ENCODE peak calls at places on chromosome 1, in six cellular contexts. X is kidney tubule cell, Q is transverse colon, W is WTC11, L is NCI-H510A treated with DMSO at 0.1 percent for 48 hours, C is H7. I is an unnamed sample.

GRCh38 chr1:61056674-61057439 is 25.5 kb upstream of the NFIA start:
- DNase-seq in C (no peak), Q (peak), L (peak), W (no peak), X (peak), I (peak)

GRCh38 chr1:61078611-61079010 is 3.8 kb upstream of the NFIA start:
- DNase-seq in C (no peak), L (no peak), Q (no peak), X (no peak), W (no peak), I (no peak)

GRCh38 chr1:29832936-29833335 is 596.6 kb downstream of the PTPRU start:
- DNase-seq in Q (no peak), C (no peak), W (no peak), X (no peak), L (no peak), I (peak)

GRCh38 chr1:50108497-50109073 is at the start of gene ELAVL4:
- DNase-seq in Q (no peak), W (peak), L (no peak), C (peak), X (no peak), I (no peak)

GRCh38 chr1:18535391-18536210 is 54.9 kb downstream of the KLHDC7A start:
- DNase-seq in X (no peak), W (no peak), C (no peak), L (peak), Q (peak), I (peak)

GRCh38 chr1:170168263-170168662 is 22.5 kb downstream of the NTMT2 start:
- DNase-seq in C (no peak), Q (no peak), X (peak), W (no peak), L (peak), I (no peak)

GRCh38 chr1:19348441-19349198 is 36.5 kb downstream of the SLC66A1 start:
- DNase-seq in Q (no peak), W (no peak), L (no peak), C (no peak), X (no peak), I (no peak)

GRCh38 chr1:157399343-157399983 is 152.9 kb downstream of the FCRL5 start:
- DNase-seq in W (no peak), C (no peak), X (no peak), Q (no peak), L (no peak), I (no peak)

GRCh38 chr1:234900601-234901000 is 228.0 kb downstream of the TOMM20 start:
- DNase-seq in X (no peak), W (no peak), Q (no peak), C (no peak), L (no peak), I (no peak)

GRCh38 chr1:47852006-47852686 is 145.0 kb downstream of the TRABD2B start:
- DNase-seq in Q (no peak), L (no peak), X (no peak), W (no peak), C (no peak), I (no peak)

GRCh38 chr1:207430602-207431001 is 23.5 kb upstream of the CR2 start:
- DNase-seq in Q (no peak), W (no peak), X (peak), L (no peak), C (no peak), I (no peak)

GRCh38 chr1:204417231-204417997 is 5.8 kb upstream of the PPP1R15B start:
- DNase-seq in L (no peak), Q (peak), C (no peak), W (no peak), X (peak), I (peak)

GRCh38 chr1:7299329-7299799 is 471.7 kb upstream of the VAMP3 start:
- DNase-seq in Q (peak), C (peak), X (peak), L (no peak), W (no peak), I (peak)

GRCh38 chr1:220776254-220776653 is 10.5 kb upstream of the MTARC1 start:
- DNase-seq in C (no peak), L (no peak), X (no peak), W (no peak), Q (no peak), I (no peak)

GRCh38 chr1:17207966-17208418 is 3.1 kb downstream of the PADI1 start:
- DNase-seq in Q (no peak), C (no peak), X (peak), W (no peak), L (no peak), I (no peak)

GRCh38 chr1:20486457-20487235 is 636 bp upstream of the CAMK2N1 start:
- DNase-seq in C (peak), X (peak), L (peak), Q (peak), W (peak), I (peak)

GRCh38 chr1:170494369-170494768 is 37.6 kb upstream of the GORAB start:
- DNase-seq in C (no peak), L (no peak), W (no peak), Q (peak), X (no peak), I (no peak)

GRCh38 chr1:109929588-109930251 is 19.1 kb downstream of the CSF1 start:
- DNase-seq in X (no peak), Q (no peak), W (no peak), C (peak), L (no peak), I (peak)

GRCh38 chr1:20234761-20235540 is 48.6 kb upstream of the PLA2G2C start:
- DNase-seq in W (no peak), X (peak), C (no peak), Q (no peak), L (no peak), I (no peak)

GRCh38 chr1:7374761-7375160 is 396.3 kb upstream of the VAMP3 start:
- DNase-seq in L (no peak), X (no peak), W (no peak), Q (no peak), C (no peak), I (peak)

GRCh38 chr1:147611587-147611986 is 58.7 kb downstream of the ACP6 start:
- DNase-seq in W (no peak), L (no peak), Q (no peak), C (no peak), X (no peak), I (no peak)

GRCh38 chr1:190477687-190478192 is at the start of gene BRINP3:
- DNase-seq in Q (no peak), L (peak), X (no peak), C (no peak), W (no peak), I (no peak)

GRCh38 chr1:84573481-84573966 is 716 bp downstream of the CTBS start:
- DNase-seq in C (no peak), W (no peak), Q (no peak), X (no peak), L (no peak), I (no peak)

GRCh38 chr1:17875171-17875881 is 120.2 kb downstream of the ACTL8 start:
- DNase-seq in L (no peak), X (peak), C (no peak), Q (no peak), W (no peak), I (no peak)